ENCODE peak calls at places on chromosomes 16 and 17, in six cellular contexts. O is mammary epithelial cell, I is heart right ventricle, W is thoracic aorta, K is fibroblast of lung, N is vagina. D is an unnamed sample.

GRCh38 chr16:82584553-82585152 is 42.1 kb upstream of the CDH13 start:
- DNase-seq in O (no peak), W (no peak), I (no peak), N (no peak), K (peak; percentile 45), D (no peak)

GRCh38 chr16:65126845-65127624 is 5.2 kb upstream of the CDH11 start:
- DNase-seq in N (no peak), W (no peak), I (no peak), O (no peak), K (no peak), D (no peak)

GRCh38 chr17:8206536-8206935 is 3.8 kb downstream of the AURKB start:
- DNase-seq in W (no peak), I (no peak), O (no peak), N (no peak), K (no peak), D (no peak)

GRCh38 chr16:70691223-70692129 is 5.6 kb upstream of the MTSS2 start:
- DNase-seq in K (peak; percentile 97), O (no peak), I (peak; percentile 76), W (peak; percentile 87), N (no peak), D (peak; percentile 46)

GRCh38 chr16:53817117-53817516 is 113.2 kb downstream of the FTO start:
- DNase-seq in K (peak; percentile 98), I (no peak), O (peak; percentile 87), N (no peak), W (no peak), D (no peak)

GRCh38 chr17:44004761-44005526 is 522 bp downstream of the NAGS start:
- DNase-seq in K (no peak), O (no peak), I (no peak), N (no peak), W (no peak), D (peak; percentile 61)

GRCh38 chr17:44977065-44977464 is 9.0 kb upstream of the C1QL1 start:
- DNase-seq in N (no peak), K (no peak), I (no peak), W (no peak), O (no peak), D (no peak)

GRCh38 chr17:59366773-59367656 is 35.6 kb downstream of the YPEL2 start:
- DNase-seq in O (no peak), K (peak; percentile 83), W (no peak), N (no peak), I (no peak), D (peak; percentile 64)

GRCh38 chr17:34241062-34241461 is 14.0 kb upstream of the CCL2 start:
- DNase-seq in O (no peak), I (peak; percentile 85), K (peak; percentile 49), N (peak; percentile 87), W (no peak), D (no peak)

GRCh38 chr17:12522743-12523181 is 142.9 kb upstream of the MYOCD start:
- DNase-seq in K (peak; percentile 79), I (no peak), W (no peak), N (no peak), O (no peak), D (no peak)

GRCh38 chr16:57562066-57562465 is 19.6 kb downstream of the ADGRG5 start:
- DNase-seq in N (no peak), K (no peak), O (no peak), W (no peak), I (no peak), D (no peak)

GRCh38 chr16:35210681-35211433 is 1751.4 kb downstream of the TP53TG3F start:
- DNase-seq in I (no peak), O (no peak), W (no peak), K (no peak), N (peak; percentile 61), D (no peak)

GRCh38 chr16:35214840-35215239 is 1755.4 kb downstream of the TP53TG3F start:
- DNase-seq in O (no peak), I (no peak), K (no peak), N (peak; percentile 46), W (no peak), D (no peak)

GRCh38 chr16:35215287-35215686 is 1755.9 kb downstream of the TP53TG3F start:
- DNase-seq in N (no peak), K (no peak), I (no peak), O (no peak), W (no peak), D (no peak)
- H3K9me3 ChIP-seq in N (no peaks in the 10 kb centered on the region), K (no peaks in the 10 kb centered on the region), I (no peaks in the 10 kb centered on the region), O (peaks cover 12% of the 10 kb centered on the region), W (no peaks in the 10 kb centered on the region), D (no peaks in the 10 kb centered on the region)

GRCh38 chr17:1376061-1376460 is 24.0 kb downstream of the YWHAE start:
- DNase-seq in O (no peak), N (no peak), W (no peak), K (no peak), I (no peak), D (no peak)
- H3K4me1 ChIP-seq in O (peaks cover 6% of the 10 kb centered on the region), N (peaks cover 100% of the 10 kb centered on the region), W (peaks cover 55% of the 10 kb centered on the region), K (peaks cover 14% of the 10 kb centered on the region), I (peaks cover 23% of the 10 kb centered on the region), D (peaks cover 97% of the 10 kb centered on the region)

DNA sequence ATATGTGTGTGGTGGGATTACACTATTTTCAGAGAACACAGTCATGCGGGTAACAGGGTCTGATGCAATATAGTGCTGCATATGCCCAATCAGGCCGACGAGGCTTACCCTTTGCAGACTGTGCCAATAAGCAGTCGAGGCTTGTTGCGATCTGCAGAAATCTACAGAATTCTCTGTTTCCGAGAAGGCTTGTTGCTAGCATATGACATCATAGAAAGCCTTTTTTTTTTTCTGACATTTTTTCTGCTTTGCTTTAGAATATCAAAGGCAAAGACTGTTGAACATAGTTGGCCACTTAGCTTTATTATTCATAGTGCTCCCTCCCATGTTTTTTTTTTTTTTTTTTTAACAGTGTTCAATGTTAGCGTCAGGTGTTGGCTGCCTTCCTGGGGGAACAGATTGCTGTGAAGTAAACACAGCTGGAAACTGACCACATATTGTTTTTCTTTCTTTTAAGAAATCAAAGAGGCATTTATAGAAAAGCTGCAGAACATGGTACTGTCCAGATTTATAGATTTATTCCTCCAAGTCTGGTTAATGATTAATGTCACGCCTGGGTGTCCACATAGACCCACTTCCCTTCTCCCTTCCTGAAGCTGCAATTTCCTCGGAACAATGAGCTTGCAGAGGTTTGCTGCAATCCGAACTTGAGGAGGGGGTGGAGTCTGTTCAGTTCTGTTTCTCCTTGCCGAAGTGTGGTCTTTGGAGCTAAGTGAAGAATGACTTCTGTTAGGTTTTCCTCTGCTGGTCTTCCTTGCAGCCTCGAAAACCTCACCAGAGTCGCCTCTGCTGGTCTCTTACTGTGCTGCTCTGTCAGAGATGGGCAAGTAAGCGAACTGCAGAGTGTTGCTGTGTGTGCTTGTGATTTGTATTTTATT is 87.3 kb downstream of the MAP2K6 start:
- DNase-seq in N (no peak), O (peak; percentile 20), K (peak; percentile 81), W (no peak), I (no peak), D (no peak)
- H3K4me3 ChIP-seq in N (peak overlapping the region; percentile 14), O (peak overlapping the region; percentile 30), K (peak overlapping the region; percentile 41), W (peak overlapping the region; percentile 36), I (peak overlapping the region; percentile 1), D (peak overlapping the region; percentile 6)

DNA sequence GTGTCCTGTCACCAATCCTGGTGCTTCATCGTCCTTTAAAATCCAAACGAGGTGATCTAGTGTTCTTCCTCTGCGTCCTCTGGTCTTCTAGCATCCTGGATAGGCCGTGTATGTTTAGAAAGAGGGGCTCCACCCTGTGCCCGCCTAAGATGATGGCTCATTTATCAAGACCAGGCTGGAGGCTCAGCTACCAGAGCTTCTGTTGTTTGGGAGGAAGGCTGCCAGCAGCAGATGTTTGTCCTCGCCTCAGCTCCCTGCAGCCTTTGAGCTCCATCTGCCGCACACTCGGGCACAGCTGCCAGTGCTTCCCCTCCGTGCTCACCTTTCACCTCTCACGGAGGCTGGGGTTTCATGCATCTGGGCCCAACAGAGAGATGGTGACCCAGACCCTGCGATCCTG is 954.7 kb upstream of the RBFOX1 start:
- DNase-seq in I (no peak), O (no peak), N (no peak), W (no peak), K (no peak), D (no peak)
- H3K9me3 ChIP-seq in I (no peaks in the 10 kb centered on the region), O (peaks cover 41% of the 10 kb centered on the region), N (no peaks in the 10 kb centered on the region), W (no peaks in the 10 kb centered on the region), K (no peaks in the 10 kb centered on the region), D (no peaks in the 10 kb centered on the region)

GRCh38 chr16:87098361-87098760 is 218.8 kb downstream of the C16orf95 start:
- DNase-seq in O (no peak), N (peak; percentile 25), I (no peak), K (no peak), W (no peak), D (no peak)
- H3K4me1 ChIP-seq in O (no peaks in the 10 kb centered on the region), N (no peaks in the 10 kb centered on the region), I (no peaks in the 10 kb centered on the region), K (peaks cover 2% of the 10 kb centered on the region), W (no peaks in the 10 kb centered on the region), D (no peaks in the 10 kb centered on the region)

GRCh38 chr17:17027442-17028058 is 14.7 kb upstream of the MPRIP start:
- DNase-seq in O (no peak), I (no peak), W (no peak), K (no peak), N (no peak), D (peak; percentile 15)
- H3K4me3 ChIP-seq in O (no peak overlapping the region), I (no peak overlapping the region), W (no peak overlapping the region), K (no peak overlapping the region), N (no peak overlapping the region), D (no peak overlapping the region)

GRCh38 chr17:2564876-2565275 is 28.6 kb upstream of the PAFAH1B1 start:
- DNase-seq in I (no peak), N (no peak), O (peak; percentile 82), K (peak; percentile 21), W (no peak), D (peak; percentile 67)

GRCh38 chr17:2562162-2562858 is 31.1 kb upstream of the PAFAH1B1 start:
- DNase-seq in N (no peak), W (no peak), K (no peak), I (no peak), O (no peak), D (no peak)

GRCh38 chr17:2563061-2563460 is 30.4 kb upstream of the PAFAH1B1 start:
- DNase-seq in K (no peak), N (no peak), I (no peak), O (peak; percentile 95), W (no peak), D (no peak)

GRCh38 chr17:2563543-2563942 is 29.9 kb upstream of the PAFAH1B1 start:
- DNase-seq in O (peak; percentile 62), N (no peak), W (no peak), I (no peak), K (no peak), D (no peak)

DNA sequence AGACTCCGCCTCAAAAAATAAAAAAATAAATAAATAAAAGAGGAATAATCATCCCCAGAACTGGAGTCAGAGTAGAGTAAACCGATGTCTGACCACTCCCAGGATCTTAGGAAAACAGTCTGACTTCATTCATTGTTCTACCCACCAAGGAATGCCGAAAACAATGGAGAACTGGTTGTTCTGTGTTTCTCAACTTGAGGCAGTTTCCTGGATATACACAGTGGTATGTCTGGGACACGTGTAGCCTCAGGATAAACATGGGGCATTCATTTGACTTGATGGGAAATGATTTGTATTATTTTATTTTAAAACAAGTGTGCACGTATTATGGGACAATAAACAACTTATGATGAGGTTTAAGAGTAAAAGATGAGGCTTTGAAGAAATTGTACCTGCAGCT is 32.8 kb upstream of the PAFAH1B1 start:
- DNase-seq in K (no peak), W (no peak), I (no peak), O (peak; percentile 49), N (no peak), D (no peak)
- H3K9me3 ChIP-seq in K (no peaks in the 10 kb centered on the region), W (no peaks in the 10 kb centered on the region), I (no peaks in the 10 kb centered on the region), O (no peaks in the 10 kb centered on the region), N (no peaks in the 10 kb centered on the region), D (peaks cover 5% of the 10 kb centered on the region)

GRCh38 chr17:42408076-42408475 is 15.0 kb downstream of the CAVIN1 start:
- DNase-seq in K (no peak), N (no peak), W (no peak), I (peak; percentile 56), O (no peak), D (no peak)
- H3K4me1 ChIP-seq in K (peaks cover 44% of the 10 kb centered on the region), N (peaks cover 80% of the 10 kb centered on the region), W (peaks cover 56% of the 10 kb centered on the region), I (peaks cover 46% of the 10 kb centered on the region), O (peaks cover 58% of the 10 kb centered on the region), D (peaks cover 85% of the 10 kb centered on the region)

D was measured in lower lobe of right lung.